ENCODE peak calls at places on chromosomes 12 and 14, in six cellular contexts. One of them, this sample, is unnamed.

GRCh38 chr12:130440411-130441080 is 102.9 kb downstream of the PIWIL1 start:
- DNase-seq in amniotic stem cell: no peak
- DNase-seq in stimulated activated CD4-positive, alpha-beta T cell treated with anti-CD3 and anti-CD28 coated beads, Interleukin-2, amount 100 ng/mL, for 48 hours: no peak
- DNase-seq in HS-5: no peak
- DNase-seq in GM12865: no peak
- DNase-seq in left kidney: no peak
- DNase-seq in this sample: no peak

GRCh38 chr12:107241421-107241820 is 148.1 kb upstream of the CRY1 start:
- DNase-seq in left kidney: no peak
- DNase-seq in GM12865: no peak
- DNase-seq in HS-5: no peak
- DNase-seq in stimulated activated CD4-positive, alpha-beta T cell treated with anti-CD3 and anti-CD28 coated beads, Interleukin-2, amount 100 ng/mL, for 48 hours: no peak
- DNase-seq in amniotic stem cell: no peak
- DNase-seq in this sample: no peak

GRCh38 chr14:67526676-67527459 is 6.2 kb upstream of the PLEKHH1 start:
- DNase-seq in HS-5: peak
- DNase-seq in left kidney: peak
- DNase-seq in GM12865: peak
- DNase-seq in stimulated activated CD4-positive, alpha-beta T cell treated with anti-CD3 and anti-CD28 coated beads, Interleukin-2, amount 100 ng/mL, for 48 hours: peak
- DNase-seq in amniotic stem cell: no peak
- DNase-seq in this sample: peak

GRCh38 chr14:69694730-69695663 is 71.9 kb upstream of the SRSF5 start:
- DNase-seq in GM12865: peak
- DNase-seq in HS-5: no peak
- DNase-seq in amniotic stem cell: no peak
- DNase-seq in stimulated activated CD4-positive, alpha-beta T cell treated with anti-CD3 and anti-CD28 coated beads, Interleukin-2, amount 100 ng/mL, for 48 hours: no peak
- DNase-seq in left kidney: no peak
- DNase-seq in this sample: peak

GRCh38 chr14:35331605-35332516 is 39.7 kb downstream of the PSMA6 start:
- DNase-seq in amniotic stem cell: no peak
- DNase-seq in left kidney: peak
- DNase-seq in stimulated activated CD4-positive, alpha-beta T cell treated with anti-CD3 and anti-CD28 coated beads, Interleukin-2, amount 100 ng/mL, for 48 hours: no peak
- DNase-seq in HS-5: no peak
- DNase-seq in GM12865: peak
- DNase-seq in this sample: no peak

GRCh38 chr12:93741741-93742085 is 64.5 kb downstream of the CRADD start:
- DNase-seq in HS-5: no peak
- DNase-seq in GM12865: no peak
- DNase-seq in left kidney: no peak
- DNase-seq in stimulated activated CD4-positive, alpha-beta T cell treated with anti-CD3 and anti-CD28 coated beads, Interleukin-2, amount 100 ng/mL, for 48 hours: peak
- DNase-seq in amniotic stem cell: no peak
- DNase-seq in this sample: peak

GRCh38 chr12:125157177-125157576 is 91.9 kb downstream of the AACS start:
- DNase-seq in HS-5: no peak
- DNase-seq in amniotic stem cell: no peak
- DNase-seq in stimulated activated CD4-positive, alpha-beta T cell treated with anti-CD3 and anti-CD28 coated beads, Interleukin-2, amount 100 ng/mL, for 48 hours: no peak
- DNase-seq in GM12865: no peak
- DNase-seq in left kidney: no peak
- DNase-seq in this sample: no peak

GRCh38 chr14:30389134-30389900 is 169.6 kb upstream of the G2E3 start:
- DNase-seq in left kidney: no peak
- DNase-seq in GM12865: no peak
- DNase-seq in stimulated activated CD4-positive, alpha-beta T cell treated with anti-CD3 and anti-CD28 coated beads, Interleukin-2, amount 100 ng/mL, for 48 hours: no peak
- DNase-seq in amniotic stem cell: no peak
- DNase-seq in HS-5: peak
- DNase-seq in this sample: no peak

GRCh38 chr12:130447655-130447965 is 109.9 kb downstream of the PIWIL1 start:
- DNase-seq in amniotic stem cell: no peak
- DNase-seq in GM12865: no peak
- DNase-seq in left kidney: no peak
- DNase-seq in HS-5: no peak
- DNase-seq in stimulated activated CD4-positive, alpha-beta T cell treated with anti-CD3 and anti-CD28 coated beads, Interleukin-2, amount 100 ng/mL, for 48 hours: no peak
- DNase-seq in this sample: no peak

GRCh38 chr14:33435911-33436310 is 497.2 kb downstream of the NPAS3 start:
- DNase-seq in left kidney: no peak
- DNase-seq in stimulated activated CD4-positive, alpha-beta T cell treated with anti-CD3 and anti-CD28 coated beads, Interleukin-2, amount 100 ng/mL, for 48 hours: no peak
- DNase-seq in GM12865: no peak
- DNase-seq in HS-5: peak
- DNase-seq in amniotic stem cell: peak
- DNase-seq in this sample: peak

GRCh38 chr12:108589840-108590229 is 8.0 kb downstream of the TMEM119 start:
- DNase-seq in stimulated activated CD4-positive, alpha-beta T cell treated with anti-CD3 and anti-CD28 coated beads, Interleukin-2, amount 100 ng/mL, for 48 hours: no peak
- DNase-seq in HS-5: no peak
- DNase-seq in amniotic stem cell: no peak
- DNase-seq in left kidney: no peak
- DNase-seq in GM12865: no peak
- DNase-seq in this sample: no peak

GRCh38 chr14:51367600-51367931 is 127.5 kb downstream of the TMX1 start:
- DNase-seq in left kidney: no peak
- DNase-seq in amniotic stem cell: no peak
- DNase-seq in HS-5: peak
- DNase-seq in stimulated activated CD4-positive, alpha-beta T cell treated with anti-CD3 and anti-CD28 coated beads, Interleukin-2, amount 100 ng/mL, for 48 hours: no peak
- DNase-seq in GM12865: no peak
- DNase-seq in this sample: peak

GRCh38 chr12:106113042-106113441 is 25.7 kb downstream of the NUAK1 start:
- DNase-seq in left kidney: no peak
- DNase-seq in stimulated activated CD4-positive, alpha-beta T cell treated with anti-CD3 and anti-CD28 coated beads, Interleukin-2, amount 100 ng/mL, for 48 hours: no peak
- DNase-seq in HS-5: no peak
- DNase-seq in amniotic stem cell: no peak
- DNase-seq in GM12865: peak
- DNase-seq in this sample: peak

GRCh38 chr12:10381912-10382628 is 7.8 kb downstream of the KLRK1 start:
- DNase-seq in stimulated activated CD4-positive, alpha-beta T cell treated with anti-CD3 and anti-CD28 coated beads, Interleukin-2, amount 100 ng/mL, for 48 hours: no peak
- DNase-seq in left kidney: no peak
- DNase-seq in amniotic stem cell: no peak
- DNase-seq in GM12865: no peak
- DNase-seq in HS-5: no peak
- DNase-seq in this sample: no peak

GRCh38 chr12:104825408-104825807 is 132.7 kb downstream of the SLC41A2 start:
- DNase-seq in left kidney: no peak
- DNase-seq in amniotic stem cell: no peak
- DNase-seq in HS-5: no peak
- DNase-seq in stimulated activated CD4-positive, alpha-beta T cell treated with anti-CD3 and anti-CD28 coated beads, Interleukin-2, amount 100 ng/mL, for 48 hours: no peak
- DNase-seq in GM12865: peak
- DNase-seq in this sample: peak

GRCh38 chr12:647713-648085 is 15.5 kb downstream of the NINJ2 start:
- DNase-seq in left kidney: no peak
- DNase-seq in amniotic stem cell: no peak
- DNase-seq in stimulated activated CD4-positive, alpha-beta T cell treated with anti-CD3 and anti-CD28 coated beads, Interleukin-2, amount 100 ng/mL, for 48 hours: no peak
- DNase-seq in GM12865: peak
- DNase-seq in HS-5: no peak
- DNase-seq in this sample: no peak

GRCh38 chr12:85617307-85618091 is 218.7 kb downstream of the RASSF9 start:
- DNase-seq in left kidney: no peak
- DNase-seq in amniotic stem cell: no peak
- DNase-seq in stimulated activated CD4-positive, alpha-beta T cell treated with anti-CD3 and anti-CD28 coated beads, Interleukin-2, amount 100 ng/mL, for 48 hours: no peak
- DNase-seq in HS-5: no peak
- DNase-seq in GM12865: no peak
- DNase-seq in this sample: no peak

GRCh38 chr12:6947615-6948014 is 3.5 kb upstream of the PTPN6 start:
- DNase-seq in GM12865: no peak
- DNase-seq in HS-5: no peak
- DNase-seq in amniotic stem cell: no peak
- DNase-seq in left kidney: no peak
- DNase-seq in stimulated activated CD4-positive, alpha-beta T cell treated with anti-CD3 and anti-CD28 coated beads, Interleukin-2, amount 100 ng/mL, for 48 hours: no peak
- DNase-seq in this sample: no peak

GRCh38 chr12:118402251-118402650 is 25.9 kb downstream of the SUDS3 start:
- DNase-seq in HS-5: peak
- DNase-seq in stimulated activated CD4-positive, alpha-beta T cell treated with anti-CD3 and anti-CD28 coated beads, Interleukin-2, amount 100 ng/mL, for 48 hours: no peak
- DNase-seq in left kidney: no peak
- DNase-seq in amniotic stem cell: peak
- DNase-seq in GM12865: no peak
- DNase-seq in this sample: no peak

GRCh38 chr12:59041241-59042121 is 121.2 kb upstream of the LRIG3 start:
- DNase-seq in stimulated activated CD4-positive, alpha-beta T cell treated with anti-CD3 and anti-CD28 coated beads, Interleukin-2, amount 100 ng/mL, for 48 hours: no peak
- DNase-seq in GM12865: no peak
- DNase-seq in left kidney: no peak
- DNase-seq in amniotic stem cell: peak
- DNase-seq in HS-5: peak
- DNase-seq in this sample: peak

GRCh38 chr12:94172031-94172430 is 23.7 kb downstream of the PLXNC1 start:
- DNase-seq in GM12865: no peak
- DNase-seq in HS-5: no peak
- DNase-seq in amniotic stem cell: no peak
- DNase-seq in left kidney: no peak
- DNase-seq in stimulated activated CD4-positive, alpha-beta T cell treated with anti-CD3 and anti-CD28 coated beads, Interleukin-2, amount 100 ng/mL, for 48 hours: peak
- DNase-seq in this sample: no peak

GRCh38 chr14:51792819-51793218 is 67.6 kb upstream of the GNG2 start:
- DNase-seq in stimulated activated CD4-positive, alpha-beta T cell treated with anti-CD3 and anti-CD28 coated beads, Interleukin-2, amount 100 ng/mL, for 48 hours: no peak
- DNase-seq in HS-5: no peak
- DNase-seq in amniotic stem cell: no peak
- DNase-seq in left kidney: no peak
- DNase-seq in GM12865: no peak
- DNase-seq in this sample: no peak

GRCh38 chr12:50166776-50167025 is 468 bp downstream of the CERS5 start:
- DNase-seq in stimulated activated CD4-positive, alpha-beta T cell treated with anti-CD3 and anti-CD28 coated beads, Interleukin-2, amount 100 ng/mL, for 48 hours: peak
- DNase-seq in HS-5: no peak
- DNase-seq in amniotic stem cell: peak
- DNase-seq in left kidney: no peak
- DNase-seq in GM12865: peak
- DNase-seq in this sample: no peak

GRCh38 chr14:105448706-105449111 is 25.9 kb upstream of the CRIP2 start:
- DNase-seq in HS-5: no peak
- DNase-seq in amniotic stem cell: peak
- DNase-seq in left kidney: peak
- DNase-seq in GM12865: peak
- DNase-seq in stimulated activated CD4-positive, alpha-beta T cell treated with anti-CD3 and anti-CD28 coated beads, Interleukin-2, amount 100 ng/mL, for 48 hours: peak
- DNase-seq in this sample: peak

GRCh38 chr14:54299393-54300363 is 97.1 kb upstream of the CDKN3 start:
- DNase-seq in left kidney: peak
- DNase-seq in GM12865: no peak
- DNase-seq in stimulated activated CD4-positive, alpha-beta T cell treated with anti-CD3 and anti-CD28 coated beads, Interleukin-2, amount 100 ng/mL, for 48 hours: no peak
- DNase-seq in amniotic stem cell: no peak
- DNase-seq in HS-5: no peak
- DNase-seq in this sample: no peak

GRCh38 chr14:56594428-56594827 is 14.8 kb downstream of the TMEM260 start:
- DNase-seq in HS-5: no peak
- DNase-seq in left kidney: no peak
- DNase-seq in amniotic stem cell: no peak
- DNase-seq in stimulated activated CD4-positive, alpha-beta T cell treated with anti-CD3 and anti-CD28 coated beads, Interleukin-2, amount 100 ng/mL, for 48 hours: no peak
- DNase-seq in GM12865: no peak
- DNase-seq in this sample: no peak

GRCh38 chr14:72318648-72319047 is 386.4 kb downstream of the RGS6 start:
- DNase-seq in HS-5: no peak
- DNase-seq in GM12865: peak
- DNase-seq in stimulated activated CD4-positive, alpha-beta T cell treated with anti-CD3 and anti-CD28 coated beads, Interleukin-2, amount 100 ng/mL, for 48 hours: no peak
- DNase-seq in amniotic stem cell: no peak
- DNase-seq in left kidney: no peak
- DNase-seq in this sample: peak

GRCh38 chr14:90652626-90653025 is 163.6 kb downstream of the TTC7B start:
- DNase-seq in HS-5: no peak
- DNase-seq in stimulated activated CD4-positive, alpha-beta T cell treated with anti-CD3 and anti-CD28 coated beads, Interleukin-2, amount 100 ng/mL, for 48 hours: no peak
- DNase-seq in amniotic stem cell: no peak
- DNase-seq in left kidney: no peak
- DNase-seq in GM12865: no peak
- DNase-seq in this sample: no peak

GRCh38 chr12:58491296-58491695 is 429.0 kb downstream of the LRIG3 start:
- DNase-seq in HS-5: no peak
- DNase-seq in stimulated activated CD4-positive, alpha-beta T cell treated with anti-CD3 and anti-CD28 coated beads, Interleukin-2, amount 100 ng/mL, for 48 hours: no peak
- DNase-seq in GM12865: no peak
- DNase-seq in amniotic stem cell: no peak
- DNase-seq in left kidney: peak
- DNase-seq in this sample: no peak

GRCh38 chr12:88784166-88784565 is 203.9 kb upstream of the KITLG start:
- DNase-seq in GM12865: no peak
- DNase-seq in HS-5: no peak
- DNase-seq in amniotic stem cell: no peak
- DNase-seq in stimulated activated CD4-positive, alpha-beta T cell treated with anti-CD3 and anti-CD28 coated beads, Interleukin-2, amount 100 ng/mL, for 48 hours: no peak
- DNase-seq in left kidney: peak
- DNase-seq in this sample: no peak

GRCh38 chr14:61080591-61081010 is 99.6 kb downstream of the SLC38A6 start:
- DNase-seq in left kidney: no peak
- DNase-seq in amniotic stem cell: peak
- DNase-seq in GM12865: peak
- DNase-seq in stimulated activated CD4-positive, alpha-beta T cell treated with anti-CD3 and anti-CD28 coated beads, Interleukin-2, amount 100 ng/mL, for 48 hours: no peak
- DNase-seq in HS-5: peak
- DNase-seq in this sample: no peak

GRCh38 chr12:26848156-26848825 is 15.3 kb upstream of the ITPR2 start:
- DNase-seq in GM12865: no peak
- DNase-seq in left kidney: no peak
- DNase-seq in HS-5: peak
- DNase-seq in amniotic stem cell: no peak
- DNase-seq in stimulated activated CD4-positive, alpha-beta T cell treated with anti-CD3 and anti-CD28 coated beads, Interleukin-2, amount 100 ng/mL, for 48 hours: no peak
- DNase-seq in this sample: no peak

GRCh38 chr14:75806247-75806876 is 145.3 kb downstream of the TTLL5 start:
- DNase-seq in left kidney: no peak
- DNase-seq in GM12865: no peak
- DNase-seq in amniotic stem cell: no peak
- DNase-seq in HS-5: no peak
- DNase-seq in stimulated activated CD4-positive, alpha-beta T cell treated with anti-CD3 and anti-CD28 coated beads, Interleukin-2, amount 100 ng/mL, for 48 hours: no peak
- DNase-seq in this sample: peak

GRCh38 chr14:69214376-69214775 is 23.1 kb downstream of the EXD2 start:
- DNase-seq in amniotic stem cell: no peak
- DNase-seq in left kidney: peak
- DNase-seq in stimulated activated CD4-positive, alpha-beta T cell treated with anti-CD3 and anti-CD28 coated beads, Interleukin-2, amount 100 ng/mL, for 48 hours: no peak
- DNase-seq in HS-5: no peak
- DNase-seq in GM12865: no peak
- DNase-seq in this sample: no peak

GRCh38 chr14:54440454-54440853 is 720 bp downstream of the CNIH1 start:
- DNase-seq in left kidney: no peak
- DNase-seq in HS-5: no peak
- DNase-seq in amniotic stem cell: no peak
- DNase-seq in GM12865: peak
- DNase-seq in stimulated activated CD4-positive, alpha-beta T cell treated with anti-CD3 and anti-CD28 coated beads, Interleukin-2, amount 100 ng/mL, for 48 hours: no peak
- DNase-seq in this sample: peak

GRCh38 chr14:32597771-32598170 is 268.7 kb downstream of the AKAP6 start:
- DNase-seq in stimulated activated CD4-positive, alpha-beta T cell treated with anti-CD3 and anti-CD28 coated beads, Interleukin-2, amount 100 ng/mL, for 48 hours: no peak
- DNase-seq in HS-5: no peak
- DNase-seq in left kidney: no peak
- DNase-seq in GM12865: no peak
- DNase-seq in amniotic stem cell: no peak
- DNase-seq in this sample: no peak